ENCODE peak calls at places on chromosomes 16 and 17, in six cellular contexts. One of them, this sample, is unnamed.

GRCh38 chr16:31403590-31404352 is 10.6 kb downstream of the ITGAD start:
- DNase-seq in Panc1: no peak
- DNase-seq in breast epithelium: no peak
- DNase-seq in GM12878: no peak
- DNase-seq in HCT116: no peak
- DNase-seq in sigmoid colon: no peak
- DNase-seq in this sample: no peak

GRCh38 chr16:7731121-7731520 is 398.5 kb downstream of the RBFOX1 start:
- DNase-seq in Panc1: no peak
- DNase-seq in breast epithelium: no peak
- DNase-seq in GM12878: no peak
- DNase-seq in HCT116: no peak
- DNase-seq in sigmoid colon: no peak
- DNase-seq in this sample: no peak

GRCh38 chr16:55482056-55482455 is 3.1 kb downstream of the MMP2 start:
- DNase-seq in Panc1: no peak
- DNase-seq in breast epithelium: no peak
- DNase-seq in GM12878: no peak
- DNase-seq in HCT116: no peak
- DNase-seq in sigmoid colon: no peak
- DNase-seq in this sample: no peak

GRCh38 chr17:77352996-77353395 is 212.2 kb downstream of the SEC14L1 start:
- DNase-seq in Panc1: no peak
- DNase-seq in breast epithelium: peak
- DNase-seq in GM12878: no peak
- DNase-seq in HCT116: no peak
- DNase-seq in sigmoid colon: peak
- DNase-seq in this sample: peak

GRCh38 chr17:21161498-21162393 is 35.0 kb downstream of the DHRS7B start:
- DNase-seq in Panc1: no peak
- DNase-seq in breast epithelium: no peak
- DNase-seq in GM12878: no peak
- DNase-seq in HCT116: no peak
- DNase-seq in sigmoid colon: no peak
- DNase-seq in this sample: no peak

GRCh38 chr16:69187891-69188451 is 1.0 kb downstream of the SNTB2 start:
- DNase-seq in Panc1: no peak
- DNase-seq in breast epithelium: no peak
- DNase-seq in GM12878: no peak
- DNase-seq in HCT116: no peak
- DNase-seq in sigmoid colon: peak
- DNase-seq in this sample: no peak

GRCh38 chr17:34287858-34288257 is 2.3 kb downstream of the CCL11 start:
- DNase-seq in Panc1: no peak
- DNase-seq in breast epithelium: no peak
- DNase-seq in GM12878: no peak
- DNase-seq in HCT116: no peak
- DNase-seq in sigmoid colon: no peak
- DNase-seq in this sample: no peak

GRCh38 chr16:50244140-50244503 is 22.2 kb upstream of the ADCY7 start:
- DNase-seq in Panc1: no peak
- DNase-seq in breast epithelium: no peak
- DNase-seq in GM12878: no peak
- DNase-seq in HCT116: no peak
- DNase-seq in sigmoid colon: no peak
- DNase-seq in this sample: no peak

GRCh38 chr16:31477220-31478216 is 5.4 kb upstream of the SLC5A2 start:
- DNase-seq in Panc1: no peak
- DNase-seq in breast epithelium: peak
- DNase-seq in GM12878: no peak
- DNase-seq in HCT116: no peak
- DNase-seq in sigmoid colon: no peak
- DNase-seq in this sample: no peak

GRCh38 chr16:55376045-55376444 is 52.0 kb downstream of the IRX6 start:
- DNase-seq in Panc1: no peak
- DNase-seq in breast epithelium: no peak
- DNase-seq in GM12878: no peak
- DNase-seq in HCT116: no peak
- DNase-seq in sigmoid colon: no peak
- DNase-seq in this sample: no peak

GRCh38 chr17:78890111-78890897 is 12.7 kb downstream of the CEP295NL start:
- DNase-seq in Panc1: no peak
- DNase-seq in breast epithelium: no peak
- DNase-seq in GM12878: no peak
- DNase-seq in HCT116: no peak
- DNase-seq in sigmoid colon: peak
- DNase-seq in this sample: no peak

GRCh38 chr17:82318772-82319606 is 1.6 kb upstream of the CD7 start:
- DNase-seq in Panc1: no peak
- DNase-seq in breast epithelium: no peak
- DNase-seq in GM12878: no peak
- DNase-seq in HCT116: no peak
- DNase-seq in sigmoid colon: no peak
- DNase-seq in this sample: no peak

GRCh38 chr16:397736-398332 is 835 bp downstream of the NME4 start:
- DNase-seq in Panc1: no peak
- DNase-seq in breast epithelium: peak
- DNase-seq in GM12878: no peak
- DNase-seq in HCT116: peak
- DNase-seq in sigmoid colon: peak
- DNase-seq in this sample: peak

GRCh38 chr16:31215287-31216115 is 1.4 kb downstream of the PYDC1 start:
- DNase-seq in Panc1: no peak
- DNase-seq in breast epithelium: no peak
- DNase-seq in GM12878: no peak
- DNase-seq in HCT116: peak
- DNase-seq in sigmoid colon: no peak
- DNase-seq in this sample: no peak

GRCh38 chr16:56911771-56912541 is 20.0 kb upstream of the HERPUD1 start:
- DNase-seq in Panc1: no peak
- DNase-seq in breast epithelium: no peak
- DNase-seq in GM12878: peak
- DNase-seq in HCT116: no peak
- DNase-seq in sigmoid colon: peak
- DNase-seq in this sample: no peak

GRCh38 chr17:77451271-77451893 is 310.6 kb downstream of the SEC14L1 start:
- DNase-seq in Panc1: no peak
- DNase-seq in breast epithelium: peak
- DNase-seq in GM12878: no peak
- DNase-seq in HCT116: no peak
- DNase-seq in sigmoid colon: peak
- DNase-seq in this sample: no peak

GRCh38 chr16:49961087-49961486 is 63.9 kb upstream of the CNEP1R1 start:
- DNase-seq in Panc1: no peak
- DNase-seq in breast epithelium: no peak
- DNase-seq in GM12878: no peak
- DNase-seq in HCT116: no peak
- DNase-seq in sigmoid colon: no peak
- DNase-seq in this sample: no peak

GRCh38 chr17:9185142-9185541 is 163.8 kb downstream of the NTN1 start:
- DNase-seq in Panc1: no peak
- DNase-seq in breast epithelium: no peak
- DNase-seq in GM12878: no peak
- DNase-seq in HCT116: no peak
- DNase-seq in sigmoid colon: no peak
- DNase-seq in this sample: no peak

DNA sequence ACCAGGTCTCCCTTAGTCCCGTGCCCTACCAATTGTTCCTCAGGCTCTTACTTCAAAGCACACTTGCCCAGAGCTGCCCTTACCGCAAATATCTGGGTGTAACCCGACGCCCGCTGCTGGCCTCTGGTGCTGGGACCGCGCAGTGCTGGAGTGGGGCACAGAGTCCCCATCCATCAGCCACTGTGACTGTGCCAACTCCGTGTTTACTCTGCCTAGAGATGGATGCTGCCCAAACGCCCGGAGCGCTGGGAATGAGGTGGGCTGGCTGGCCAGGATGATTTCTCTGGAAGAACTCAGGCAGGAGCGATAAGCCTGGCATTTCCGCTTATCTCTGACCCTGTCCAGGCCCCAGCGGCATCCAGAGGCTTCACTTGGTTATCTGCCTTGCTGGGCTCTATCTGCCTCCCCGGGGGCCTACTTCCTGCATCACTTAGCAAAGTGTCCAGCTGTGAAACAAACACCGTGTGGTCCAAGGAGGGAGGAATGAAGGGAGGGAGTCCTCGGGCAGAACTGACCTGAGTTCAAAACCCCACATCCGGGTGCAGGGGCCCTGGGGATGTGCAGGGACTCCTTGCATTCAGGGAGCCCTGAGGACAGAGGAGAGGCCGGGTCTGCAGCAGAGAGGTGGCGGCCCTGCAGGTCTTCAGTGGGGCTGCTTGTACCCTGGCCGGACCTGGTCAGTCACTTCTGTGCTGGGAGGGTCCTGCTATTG is 9.4 kb upstream of the MYLK3 start:
- DNase-seq in Panc1: no peak
- DNase-seq in breast epithelium: no peak
- DNase-seq in GM12878: no peak
- DNase-seq in HCT116: no peak
- DNase-seq in sigmoid colon: no peak
- DNase-seq in this sample: no peak
- H3K4me3 ChIP-seq in Panc1: no peak
- H3K4me3 ChIP-seq in breast epithelium: no peak
- H3K4me3 ChIP-seq in GM12878: no peak
- H3K4me3 ChIP-seq in HCT116: no peak
- H3K4me3 ChIP-seq in sigmoid colon: no peak
- H3K4me3 ChIP-seq in this sample: no peak

GRCh38 chr17:37489197-37490001 is at the start of gene DUSP14:
- DNase-seq in Panc1: no peak
- DNase-seq in breast epithelium: peak
- DNase-seq in GM12878: no peak
- DNase-seq in HCT116: peak
- DNase-seq in sigmoid colon: peak
- DNase-seq in this sample: no peak
- TF ChIP-seq POLR2AphosphoS5 in Panc1: peak
- TF ChIP-seq POLR2AphosphoS5 in breast epithelium: peak
- TF ChIP-seq POLR2AphosphoS5 in GM12878: peak
- TF ChIP-seq POLR2AphosphoS5 in HCT116: peak
- TF ChIP-seq POLR2AphosphoS5 in sigmoid colon: peak
- TF ChIP-seq POLR2AphosphoS5 in this sample: peak

GRCh38 chr17:55265434-55266021 is 768 bp downstream of the HLF start:
- DNase-seq in Panc1: no peak
- DNase-seq in breast epithelium: no peak
- DNase-seq in GM12878: no peak
- DNase-seq in HCT116: no peak
- DNase-seq in sigmoid colon: peak
- DNase-seq in this sample: no peak
- H3K4me3 ChIP-seq in Panc1: peak
- H3K4me3 ChIP-seq in breast epithelium: peak
- H3K4me3 ChIP-seq in GM12878: no peak
- H3K4me3 ChIP-seq in HCT116: no peak
- H3K4me3 ChIP-seq in sigmoid colon: peak
- H3K4me3 ChIP-seq in this sample: peak

DNA sequence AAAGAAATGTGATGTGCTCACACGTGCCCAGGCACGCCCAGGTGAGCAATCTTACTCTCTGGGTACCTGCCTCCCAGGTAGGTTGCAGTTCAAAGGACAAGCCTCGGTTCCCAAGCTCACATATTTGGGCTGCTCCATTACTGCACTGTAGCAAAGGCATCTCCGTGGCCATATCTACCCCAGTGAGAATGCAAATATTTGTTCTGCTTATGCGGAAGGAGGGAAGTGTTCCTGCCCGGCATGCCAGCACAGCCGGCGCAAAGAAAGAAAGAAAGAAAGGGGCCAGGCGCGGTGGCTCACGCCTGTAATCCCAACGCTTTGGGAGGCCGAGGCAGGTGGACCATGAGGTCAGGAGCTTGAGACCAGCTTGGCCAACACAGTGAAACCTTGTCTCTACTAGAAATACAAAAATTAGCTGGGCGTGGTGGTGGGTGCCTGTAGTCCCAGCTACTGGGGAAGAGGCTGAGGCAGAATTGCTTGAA is 30.7 kb downstream of the SLC43A2 start:
- DNase-seq in Panc1: no peak
- DNase-seq in breast epithelium: no peak
- DNase-seq in GM12878: no peak
- DNase-seq in HCT116: no peak
- DNase-seq in sigmoid colon: no peak
- DNase-seq in this sample: no peak
- TF ChIP-seq POLR2AphosphoS5 in Panc1: no peak
- TF ChIP-seq POLR2AphosphoS5 in breast epithelium: no peak
- TF ChIP-seq POLR2AphosphoS5 in GM12878: no peak
- TF ChIP-seq POLR2AphosphoS5 in HCT116: no peak
- TF ChIP-seq POLR2AphosphoS5 in sigmoid colon: no peak
- TF ChIP-seq POLR2AphosphoS5 in this sample: no peak

GRCh38 chr16:28839899-28840298 is 6.2 kb downstream of the TUFM start:
- DNase-seq in Panc1: no peak
- DNase-seq in breast epithelium: no peak
- DNase-seq in GM12878: no peak
- DNase-seq in HCT116: no peak
- DNase-seq in sigmoid colon: no peak
- DNase-seq in this sample: no peak
- H3K4me3 ChIP-seq in Panc1: no peak
- H3K4me3 ChIP-seq in breast epithelium: no peak
- H3K4me3 ChIP-seq in GM12878: no peak
- H3K4me3 ChIP-seq in HCT116: no peak
- H3K4me3 ChIP-seq in sigmoid colon: no peak
- H3K4me3 ChIP-seq in this sample: no peak

GRCh38 chr16:77987772-77988171 is 34.6 kb upstream of the CLEC3A start:
- DNase-seq in Panc1: no peak
- DNase-seq in breast epithelium: no peak
- DNase-seq in GM12878: no peak
- DNase-seq in HCT116: no peak
- DNase-seq in sigmoid colon: no peak
- DNase-seq in this sample: no peak
- TF ChIP-seq POLR2AphosphoS5 in Panc1: no peak
- TF ChIP-seq POLR2AphosphoS5 in breast epithelium: no peak
- TF ChIP-seq POLR2AphosphoS5 in GM12878: no peak
- TF ChIP-seq POLR2AphosphoS5 in HCT116: no peak
- TF ChIP-seq POLR2AphosphoS5 in sigmoid colon: no peak
- TF ChIP-seq POLR2AphosphoS5 in this sample: no peak

GRCh38 chr16:3363793-3364192 is 8.1 kb downstream of the OR2C1 start:
- DNase-seq in Panc1: no peak
- DNase-seq in breast epithelium: no peak
- DNase-seq in GM12878: no peak
- DNase-seq in HCT116: peak
- DNase-seq in sigmoid colon: no peak
- DNase-seq in this sample: no peak

GRCh38 chr16:3362931-3363330 is 7.2 kb downstream of the OR2C1 start:
- DNase-seq in Panc1: no peak
- DNase-seq in breast epithelium: no peak
- DNase-seq in GM12878: no peak
- DNase-seq in HCT116: no peak
- DNase-seq in sigmoid colon: no peak
- DNase-seq in this sample: no peak

GRCh38 chr16:3369073-3369472 is 13.4 kb downstream of the OR2C1 start:
- DNase-seq in Panc1: no peak
- DNase-seq in breast epithelium: no peak
- DNase-seq in GM12878: no peak
- DNase-seq in HCT116: no peak
- DNase-seq in sigmoid colon: no peak
- DNase-seq in this sample: no peak

GRCh38 chr16:3364774-3365427 is 9.2 kb downstream of the OR2C1 start:
- DNase-seq in Panc1: peak
- DNase-seq in breast epithelium: peak
- DNase-seq in GM12878: peak
- DNase-seq in HCT116: no peak
- DNase-seq in sigmoid colon: peak
- DNase-seq in this sample: no peak
- H3K4me3 ChIP-seq in Panc1: peak
- H3K4me3 ChIP-seq in breast epithelium: peak
- H3K4me3 ChIP-seq in GM12878: peak
- H3K4me3 ChIP-seq in HCT116: no peak
- H3K4me3 ChIP-seq in sigmoid colon: peak
- H3K4me3 ChIP-seq in this sample: peak

GRCh38 chr17:81138500-81138899 is 26.8 kb upstream of the PVALEF start:
- DNase-seq in Panc1: no peak
- DNase-seq in breast epithelium: no peak
- DNase-seq in GM12878: no peak
- DNase-seq in HCT116: no peak
- DNase-seq in sigmoid colon: no peak
- DNase-seq in this sample: no peak
- TF ChIP-seq POLR2AphosphoS5 in Panc1: no peak
- TF ChIP-seq POLR2AphosphoS5 in breast epithelium: no peak
- TF ChIP-seq POLR2AphosphoS5 in GM12878: no peak
- TF ChIP-seq POLR2AphosphoS5 in HCT116: no peak
- TF ChIP-seq POLR2AphosphoS5 in sigmoid colon: no peak
- TF ChIP-seq POLR2AphosphoS5 in this sample: no peak

This sample was measured in vagina.